ENCODE peak calls at places on chromosomes 4 and X, in four cellular contexts. H, B, W and N are unnamed samples.

GRCh38 chr4:157751631-157752030 is 421.2 kb downstream of the GASK1B start:
- DNase-seq in B (no peak), H (no peak), W (no peak), N (no peak)

GRCh38 chr4:6463311-6464289 is 8.8 kb downstream of the PPP2R2C start:
- DNase-seq in W (peak), H (no peak), B (no peak), N (no peak)

GRCh38 chr4:44532851-44533250 is 84.2 kb upstream of the KCTD8 start:
- DNase-seq in H (no peak), B (no peak), W (no peak), N (no peak)

GRCh38 chr4:53908661-53909078 is 155.7 kb downstream of the CHIC2 start:
- DNase-seq in W (no peak), H (peak), B (peak), N (peak)

GRCh38 chr4:107922486-107923473 is 8.6 kb upstream of the CYP2U1 start:
- DNase-seq in W (no peak), H (no peak), B (no peak), N (no peak)

GRCh38 chrX:35726176-35726575 is 72.0 kb upstream of the MAGEB16 start:
- DNase-seq in W (no peak), B (no peak), H (no peak), N (no peak)

GRCh38 chrX:152037183-152037582 is 62.7 kb upstream of the GABRE start:
- DNase-seq in H (no peak), W (no peak), B (no peak), N (no peak)

GRCh38 chrX:71301195-71301924 is at the start of gene ITGB1BP2:
- DNase-seq in W (no peak), H (no peak), B (peak), N (no peak)

GRCh38 chr4:189185810-189186432 is 754.8 kb upstream of the FRG1 start:
- DNase-seq in B (no peak), W (peak), H (no peak), N (no peak)

GRCh38 chrX:145716226-145716625 is 101.4 kb upstream of the SLITRK2 start:
- DNase-seq in B (no peak), W (no peak), H (no peak), N (no peak)

GRCh38 chr4:151712777-151713176 is 48.0 kb downstream of the GATB start:
- DNase-seq in B (no peak), W (no peak), H (no peak), N (no peak)

GRCh38 chr4:7160439-7160838 is 31.9 kb upstream of the SORCS2 start:
- DNase-seq in W (peak), H (peak), B (no peak), N (peak)

GRCh38 chrX:110180928-110181310 is 137.0 kb downstream of the AMMECR1 start:
- DNase-seq in B (peak), H (no peak), W (no peak), N (no peak)

GRCh38 chrX:153226344-153227190 is 47.5 kb downstream of the MAGEA1 start:
- DNase-seq in H (peak), W (peak), B (peak), N (peak)

GRCh38 chr4:59500103-59500502 is 1700.0 kb upstream of the ADGRL3 start:
- DNase-seq in W (no peak), B (no peak), H (no peak), N (no peak)

GRCh38 chr4:178577933-178578332 is 1135.7 kb upstream of the AGA start:
- DNase-seq in W (peak), B (no peak), H (no peak), N (peak)

GRCh38 chr4:110049951-110050925 is 137.6 kb downstream of the EGF start:
- DNase-seq in B (no peak), W (peak), H (peak), N (peak)

GRCh38 chr4:32161382-32161781 is 1441.2 kb downstream of the PCDH7 start:
- DNase-seq in W (no peak), B (peak), H (no peak), N (no peak)

GRCh38 chr4:94267037-94267436 is 59.4 kb downstream of the SMARCAD1 start:
- DNase-seq in W (no peak), H (no peak), B (no peak), N (no peak)

GRCh38 chrX:46838482-46838857 is 1.6 kb downstream of the RP2 start:
- DNase-seq in B (no peak), H (no peak), W (no peak), N (no peak)

GRCh38 chr4:95340191-95340590 is 208.6 kb downstream of the UNC5C start:
- DNase-seq in H (no peak), B (no peak), W (no peak), N (no peak)
- H3K4me3 ChIP-seq in H (no peak), B (no peak), W (no peak), N (no peak)

DNA sequence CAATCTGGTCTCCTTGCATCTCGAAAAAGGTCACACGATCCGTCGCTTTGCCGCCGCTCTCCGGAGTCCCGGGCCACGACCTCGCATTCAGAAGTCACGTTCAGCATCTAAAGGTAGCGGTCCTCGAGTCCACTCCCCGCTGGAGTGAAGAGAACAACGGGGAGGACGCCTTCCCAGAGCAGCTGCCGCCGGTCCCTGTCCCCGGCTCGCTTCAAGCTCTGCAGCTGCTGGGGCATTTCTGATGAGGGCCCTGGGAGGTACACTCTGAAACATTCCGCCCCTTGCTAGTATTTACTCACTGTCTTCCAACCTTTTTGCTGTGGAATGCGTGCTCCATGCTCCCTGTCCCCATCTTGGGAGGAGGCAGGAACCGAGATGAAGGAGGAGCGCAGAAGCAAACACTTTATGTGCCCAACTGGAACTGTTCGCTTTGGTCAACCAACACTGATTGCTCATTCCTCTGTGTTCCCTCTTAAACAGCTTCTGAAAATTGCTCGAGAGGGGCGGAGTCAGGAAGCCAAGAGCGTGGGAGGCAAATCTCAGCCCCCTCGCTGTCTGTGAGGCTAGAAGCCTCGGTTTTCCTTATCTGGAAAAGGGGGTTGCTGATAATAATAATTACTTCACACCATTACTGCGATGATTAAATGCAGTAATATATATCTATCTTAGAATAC is 6.4 kb upstream of the VAMP7 start:
- DNase-seq in H (no peak), B (no peak), W (no peak), N (no peak)
- H3K4me3 ChIP-seq in H (no peak), B (peak), W (no peak), N (no peak)

DNA sequence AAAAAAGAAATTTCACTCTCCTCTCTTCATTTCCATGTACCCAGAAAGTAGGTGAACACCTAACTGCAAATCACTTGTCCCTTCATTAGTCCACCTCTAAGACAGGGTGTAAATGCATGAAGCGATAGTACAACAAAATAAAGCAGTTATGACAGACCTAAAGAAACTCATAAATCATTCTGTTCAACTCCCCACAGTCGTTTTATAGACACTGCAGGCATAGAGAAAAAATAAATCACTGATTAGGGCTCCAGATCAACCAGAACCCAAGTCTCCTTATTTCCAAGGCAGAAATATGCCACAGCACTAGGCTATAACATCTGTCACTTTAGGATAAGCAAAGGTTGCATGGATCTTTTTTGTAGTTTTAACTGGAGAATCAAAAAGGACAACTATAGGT is 3.0 kb downstream of the RASGEF1B start:
- DNase-seq in H (no peak), W (no peak), B (no peak), N (no peak)
- H3K4me3 ChIP-seq in H (no peak), W (peak), B (no peak), N (no peak)

GRCh38 chrX:108186811-108187210 is 95.2 kb downstream of the ATG4A start:
- DNase-seq in H (no peak), W (no peak), B (peak), N (no peak)
- H3K4me3 ChIP-seq in H (no peak), W (no peak), B (no peak), N (no peak)

GRCh38 chrX:1491851-1492349 is 39.2 kb upstream of the ASMTL start:
- DNase-seq in B (no peak), H (no peak), W (peak), N (peak)

GRCh38 chrX:1492421-1493012 is 39.8 kb upstream of the ASMTL start:
- DNase-seq in W (no peak), B (no peak), H (no peak), N (no peak)

GRCh38 chrX:1493877-1494510 is 41.3 kb upstream of the ASMTL start:
- DNase-seq in H (no peak), B (no peak), W (peak), N (no peak)

GRCh38 chrX:1496076-1496475 is 40.9 kb downstream of the P2RY8 start:
- DNase-seq in W (no peak), B (no peak), H (no peak), N (no peak)

GRCh38 chrX:1493317-1493856 is 40.7 kb upstream of the ASMTL start:
- DNase-seq in H (no peak), W (no peak), B (no peak), N (no peak)
- H3K4me3 ChIP-seq in H (no peak), W (no peak), B (no peak), N (no peak)

DNA sequence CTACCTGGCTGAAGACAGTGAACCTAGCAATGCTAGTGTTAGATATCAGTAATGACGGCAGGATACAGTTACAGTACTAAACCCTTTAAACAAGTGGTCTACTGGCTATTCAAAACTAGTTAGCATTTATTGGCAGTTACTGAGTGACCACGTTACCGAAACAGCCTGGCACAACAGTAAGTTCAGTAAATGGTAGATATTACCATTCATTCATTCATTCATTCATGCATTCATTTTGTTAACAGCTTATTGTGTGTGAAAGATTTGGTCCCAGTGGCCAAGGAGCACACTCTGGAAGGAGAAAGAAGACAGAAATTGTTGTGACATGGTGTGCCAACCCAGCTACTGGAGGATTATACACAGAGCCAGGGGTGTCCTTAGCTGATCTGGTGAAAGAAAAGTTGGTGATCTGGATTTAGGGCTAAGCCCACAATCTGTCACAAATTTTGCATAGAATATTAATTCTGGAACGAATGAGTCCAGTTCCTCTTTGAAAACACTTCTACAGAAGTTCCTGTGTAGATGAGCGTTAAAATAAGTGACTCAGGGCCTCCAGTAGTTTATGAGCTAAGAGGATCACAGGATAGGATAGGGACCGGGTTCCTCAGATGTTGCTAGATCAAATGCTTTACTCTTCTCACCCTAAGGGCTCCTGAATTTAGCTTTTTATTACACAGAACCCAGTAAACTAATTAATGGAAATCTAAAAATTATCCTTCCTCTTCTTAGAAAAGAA is 179.1 kb downstream of the CBR4 start:
- DNase-seq in B (no peak), W (no peak), H (no peak), N (no peak)
- H3K4me3 ChIP-seq in B (peak), W (peak), H (no peak), N (peak)

DNA sequence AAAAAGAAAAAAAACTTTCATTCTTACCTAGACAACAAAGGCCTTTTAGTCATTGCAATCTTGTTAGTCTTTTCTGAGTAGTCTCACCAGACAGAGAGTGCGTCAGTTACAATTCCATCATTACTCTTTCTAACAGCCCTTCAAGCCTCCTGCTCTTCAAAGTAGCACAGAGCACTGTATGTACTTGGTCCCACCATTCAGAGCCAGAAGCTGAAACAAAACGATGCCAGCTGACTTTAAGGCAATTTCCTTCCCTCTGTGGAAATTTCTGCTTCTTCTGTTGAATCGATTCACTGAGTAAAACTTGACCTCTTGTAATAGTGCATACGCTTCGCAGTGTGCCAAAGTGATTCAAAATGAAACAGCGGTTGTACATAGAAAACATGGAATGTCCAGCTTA is 57.7 kb upstream of the TENM3 start:
- DNase-seq in W (no peak), H (no peak), B (peak), N (no peak)
- H3K4me3 ChIP-seq in W (no peak), H (no peak), B (peak), N (no peak)